ENCODE peak calls at places on chromosomes 12 and 14, in five cellular contexts. Z is tibial nerve, T is suprapubic skin, G is nephron progenitor cell, E is cerebellum. A is an unnamed sample.

GRCh38 chr12:12788131-12788530 is 2.7 kb downstream of the APOLD1 start:
- DNase-seq in E (no peak), Z (no peak), T (no peak), G (no peak), A (peak)

GRCh38 chr14:100386121-100386520 is 63.0 kb downstream of the SLC25A47 start:
- DNase-seq in T (no peak), G (no peak), Z (no peak), E (no peak), A (no peak)

GRCh38 chr12:68915055-68915454 is 17.9 kb downstream of the CPM start:
- DNase-seq in E (no peak), Z (no peak), T (no peak), G (no peak), A (no peak)

GRCh38 chr12:116360579-116361403 is 83.3 kb upstream of the MED13L start:
- DNase-seq in G (no peak), Z (no peak), T (no peak), E (no peak), A (no peak)

GRCh38 chr12:132117558-132117875 is 26.6 kb downstream of the DDX51 start:
- DNase-seq in Z (no peak), G (no peak), E (no peak), T (peak), A (peak)

GRCh38 chr14:23728791-23729190 is 92.6 kb downstream of the DHRS2 start:
- DNase-seq in E (no peak), Z (no peak), G (no peak), T (no peak), A (no peak)

GRCh38 chr12:68425998-68426397 is 93.8 kb upstream of the MDM1 start:
- DNase-seq in G (no peak), E (no peak), Z (no peak), T (no peak), A (no peak)

GRCh38 chr14:91897121-91897701 is 29.9 kb upstream of the TC2N start:
- DNase-seq in Z (peak), T (no peak), E (peak), G (no peak), A (peak)

GRCh38 chr14:20631023-20631820 is 10.3 kb downstream of the OR6S1 start:
- DNase-seq in E (peak), Z (no peak), T (no peak), G (peak), A (peak)

GRCh38 chr12:54526800-54527630 is 22.4 kb upstream of the PDE1B start:
- DNase-seq in E (no peak), T (no peak), G (peak), Z (no peak), A (peak)

GRCh38 chr12:123441523-123442164 is 5.2 kb upstream of the RILPL2 start:
- DNase-seq in G (no peak), Z (no peak), T (no peak), E (no peak), A (no peak)

GRCh38 chr12:131095826-131096680 is 142.3 kb downstream of the ADGRD1 start:
- DNase-seq in E (no peak), Z (peak), T (no peak), G (no peak), A (no peak)

GRCh38 chr12:109134186-109134917 is 18.0 kb downstream of the ACACB start:
- DNase-seq in Z (no peak), G (peak), E (no peak), T (peak), A (no peak)

GRCh38 chr12:119202121-119202527 is 23.4 kb downstream of the HSPB8 start:
- DNase-seq in E (no peak), Z (no peak), G (no peak), T (no peak), A (no peak)

GRCh38 chr14:68591786-68592185 is 201.1 kb downstream of the ZFP36L1 start:
- DNase-seq in Z (no peak), T (peak), E (no peak), G (no peak), A (no peak)

GRCh38 chr14:103679351-103679750 is 35.9 kb downstream of the XRCC3 start:
- DNase-seq in E (no peak), G (no peak), T (peak), Z (no peak), A (no peak)

GRCh38 chr14:95197498-95198010 is 40.2 kb upstream of the DICER1 start:
- DNase-seq in Z (no peak), E (no peak), T (no peak), G (no peak), A (no peak)

GRCh38 chr14:39726563-39726962 is 294.3 kb upstream of the FBXO33 start:
- DNase-seq in Z (no peak), E (no peak), T (no peak), G (no peak), A (no peak)

GRCh38 chr14:99774204-99774497 is 19.1 kb upstream of the EML1 start:
- DNase-seq in T (no peak), Z (no peak), G (no peak), E (no peak), A (no peak)

GRCh38 chr12:81378601-81379000 is 300.7 kb downstream of the ACSS3 start:
- DNase-seq in E (no peak), T (no peak), G (no peak), Z (no peak), A (no peak)

GRCh38 chr12:82625523-82625922 is 61.2 kb upstream of the TMTC2 start:
- DNase-seq in G (no peak), T (no peak), Z (no peak), E (no peak), A (no peak)

A was measured in cerebellar cortex.